ENCODE peak calls at places on chromosomes 5 and 9, in eight cellular contexts. I is stimulated activated naive CD8-positive, alpha-beta T cell treated with anti-CD3 and anti-CD28 coated beads, Interleukin-15, Interleukin-2, amounts not matched to agents 100 U/mL and 50 U/mL, for 24 hours; R is brain microvascular endothelial cell; J is AG04449; Y is H54; A is stimulated activated CD4-positive, alpha-beta T cell treated with anti-CD3 and anti-CD28 coated beads, Interleukin-4, amount 100 ng/mL, for 48 hours; D is T-helper 2 cell; U is NCI-H1105. G is an unnamed sample.

GRCh38 chr5:9888517-9888916 is 258.4 kb upstream of the TAS2R1 start:
- DNase-seq in I (no peak), R (peak; percentile 88), J (peak; percentile 69), Y (no peak), A (no peak), D (no peak), U (no peak), G (no peak)

GRCh38 chr5:179731791-179732411 is 721 bp upstream of the MAML1 start:
- DNase-seq in I (peak; percentile 36), R (no peak), J (peak; percentile 58), Y (peak; percentile 48), A (peak; percentile 13), D (no peak), U (no peak), G (no peak)

GRCh38 chr9:109497193-109498165 is 628 bp downstream of the PTPN3 start:
- DNase-seq in I (no peak), R (no peak), J (no peak), Y (peak; percentile 84), A (no peak), D (no peak), U (peak; percentile 59), G (no peak)

GRCh38 chr5:96743805-96744559 is 63.8 kb downstream of the ERAP1 start:
- DNase-seq in I (peak; percentile 11), R (no peak), J (no peak), Y (no peak), A (no peak), D (no peak), U (no peak), G (no peak)

GRCh38 chr9:107819772-107820171 is 330.2 kb upstream of the KLF4 start:
- DNase-seq in I (no peak), R (no peak), J (no peak), Y (no peak), A (no peak), D (no peak), U (peak; percentile 91), G (peak; percentile 95)

GRCh38 chr9:35856206-35856605 is 14.0 kb downstream of the OR13J1 start:
- DNase-seq in I (no peak), R (no peak), J (no peak), Y (no peak), A (no peak), D (no peak), U (no peak), G (no peak)

GRCh38 chr5:126234563-126235195 is 188.5 kb upstream of the GRAMD2B start:
- DNase-seq in I (no peak), R (peak; percentile 18), J (no peak), Y (peak; percentile 14), A (no peak), D (no peak), U (no peak), G (no peak)

GRCh38 chr5:61625682-61626620 is 293.9 kb downstream of the ZSWIM6 start:
- DNase-seq in I (peak; percentile 65), R (no peak), J (no peak), Y (no peak), A (peak; percentile 27), D (no peak), U (no peak), G (no peak)

GRCh38 chr9:32705059-32705458 is 69.6 kb upstream of the TAF1L start:
- DNase-seq in I (no peak), R (peak; percentile 14), J (no peak), Y (peak; percentile 15), A (no peak), D (no peak), U (no peak), G (no peak)

GRCh38 chr9:112325127-112325526 is 8.3 kb downstream of the PTBP3 start:
- DNase-seq in I (no peak), R (no peak), J (no peak), Y (no peak), A (no peak), D (no peak), U (no peak), G (no peak)

G was measured in DMS153.